ENCODE peak calls at places on chromosomes 4 and X, in ten cellular contexts. One of them, this sample, is unnamed.

GRCh38 chrX:24026403-24026801 is 584 bp downstream of the KLHL15 start:
- DNase-seq in GM13976: no peak
- DNase-seq in heart left ventricle: no peak
- DNase-seq in OCI-LY7: peak
- DNase-seq in bronchial epithelial cell: peak
- DNase-seq in heart right ventricle: no peak
- DNase-seq in foreskin keratinocyte: no peak
- DNase-seq in gastrocnemius medialis: no peak
- DNase-seq in left lung: no peak
- DNase-seq in A549: peak
- DNase-seq in this sample: no peak

GRCh38 chrX:110006826-110007375 is 4.0 kb downstream of the TMEM164 start:
- DNase-seq in GM13976: no peak
- DNase-seq in heart left ventricle: no peak
- DNase-seq in OCI-LY7: no peak
- DNase-seq in bronchial epithelial cell: peak
- DNase-seq in heart right ventricle: no peak
- DNase-seq in foreskin keratinocyte: peak
- DNase-seq in gastrocnemius medialis: no peak
- DNase-seq in left lung: no peak
- DNase-seq in A549: no peak
- DNase-seq in this sample: peak

GRCh38 chrX:119062750-119063374 is 9.9 kb upstream of the CT47C1 start:
- DNase-seq in GM13976: no peak
- DNase-seq in heart left ventricle: no peak
- DNase-seq in OCI-LY7: no peak
- DNase-seq in bronchial epithelial cell: peak
- DNase-seq in heart right ventricle: no peak
- DNase-seq in foreskin keratinocyte: no peak
- DNase-seq in gastrocnemius medialis: no peak
- DNase-seq in left lung: no peak
- DNase-seq in A549: no peak
- DNase-seq in this sample: peak

GRCh38 chr4:71713611-71714203 is 70.2 kb downstream of the GC start:
- DNase-seq in GM13976: no peak
- DNase-seq in heart left ventricle: no peak
- DNase-seq in OCI-LY7: peak
- DNase-seq in bronchial epithelial cell: peak
- DNase-seq in heart right ventricle: peak
- DNase-seq in foreskin keratinocyte: peak
- DNase-seq in gastrocnemius medialis: no peak
- DNase-seq in left lung: no peak
- DNase-seq in A549: peak
- DNase-seq in this sample: peak

GRCh38 chr4:118849867-118850812 is 14.2 kb upstream of the SEC24D start:
- DNase-seq in GM13976: peak
- DNase-seq in heart left ventricle: no peak
- DNase-seq in OCI-LY7: peak
- DNase-seq in bronchial epithelial cell: peak
- DNase-seq in heart right ventricle: no peak
- DNase-seq in foreskin keratinocyte: peak
- DNase-seq in gastrocnemius medialis: no peak
- DNase-seq in left lung: no peak
- DNase-seq in A549: no peak
- DNase-seq in this sample: peak

GRCh38 chrX:141652315-141652714 is 46.2 kb downstream of the SPANXD start:
- DNase-seq in GM13976: no peak
- DNase-seq in heart left ventricle: no peak
- DNase-seq in OCI-LY7: no peak
- DNase-seq in bronchial epithelial cell: peak
- DNase-seq in heart right ventricle: no peak
- DNase-seq in foreskin keratinocyte: peak
- DNase-seq in gastrocnemius medialis: no peak
- DNase-seq in left lung: no peak
- DNase-seq in A549: no peak
- DNase-seq in this sample: peak

GRCh38 chr4:83083925-83084475 is 30.5 kb downstream of the PLAC8 start:
- DNase-seq in GM13976: no peak
- DNase-seq in heart left ventricle: peak
- DNase-seq in OCI-LY7: no peak
- DNase-seq in bronchial epithelial cell: no peak
- DNase-seq in heart right ventricle: no peak
- DNase-seq in foreskin keratinocyte: no peak
- DNase-seq in gastrocnemius medialis: no peak
- DNase-seq in left lung: no peak
- DNase-seq in A549: no peak
- DNase-seq in this sample: no peak

GRCh38 chrX:17549005-17549685 is 174.1 kb downstream of the NHS start:
- DNase-seq in GM13976: no peak
- DNase-seq in heart left ventricle: no peak
- DNase-seq in OCI-LY7: no peak
- DNase-seq in bronchial epithelial cell: no peak
- DNase-seq in heart right ventricle: no peak
- DNase-seq in foreskin keratinocyte: no peak
- DNase-seq in gastrocnemius medialis: no peak
- DNase-seq in left lung: no peak
- DNase-seq in A549: no peak
- DNase-seq in this sample: no peak

GRCh38 chr4:24764305-24764704 is 31.1 kb upstream of the SOD3 start:
- DNase-seq in GM13976: no peak
- DNase-seq in heart left ventricle: no peak
- DNase-seq in OCI-LY7: no peak
- DNase-seq in bronchial epithelial cell: no peak
- DNase-seq in heart right ventricle: no peak
- DNase-seq in foreskin keratinocyte: no peak
- DNase-seq in gastrocnemius medialis: no peak
- DNase-seq in left lung: no peak
- DNase-seq in A549: no peak
- DNase-seq in this sample: no peak

GRCh38 chr4:28287837-28288236 is 1427.2 kb downstream of the STIM2 start:
- DNase-seq in GM13976: no peak
- DNase-seq in heart left ventricle: no peak
- DNase-seq in OCI-LY7: no peak
- DNase-seq in bronchial epithelial cell: peak
- DNase-seq in heart right ventricle: no peak
- DNase-seq in foreskin keratinocyte: peak
- DNase-seq in gastrocnemius medialis: no peak
- DNase-seq in left lung: no peak
- DNase-seq in A549: peak
- DNase-seq in this sample: peak

GRCh38 chr4:42570221-42570620 is 86.7 kb downstream of the ATP8A1 start:
- DNase-seq in GM13976: no peak
- DNase-seq in heart left ventricle: peak
- DNase-seq in OCI-LY7: no peak
- DNase-seq in bronchial epithelial cell: no peak
- DNase-seq in heart right ventricle: peak
- DNase-seq in foreskin keratinocyte: no peak
- DNase-seq in gastrocnemius medialis: peak
- DNase-seq in left lung: no peak
- DNase-seq in A549: no peak
- DNase-seq in this sample: no peak

DNA sequence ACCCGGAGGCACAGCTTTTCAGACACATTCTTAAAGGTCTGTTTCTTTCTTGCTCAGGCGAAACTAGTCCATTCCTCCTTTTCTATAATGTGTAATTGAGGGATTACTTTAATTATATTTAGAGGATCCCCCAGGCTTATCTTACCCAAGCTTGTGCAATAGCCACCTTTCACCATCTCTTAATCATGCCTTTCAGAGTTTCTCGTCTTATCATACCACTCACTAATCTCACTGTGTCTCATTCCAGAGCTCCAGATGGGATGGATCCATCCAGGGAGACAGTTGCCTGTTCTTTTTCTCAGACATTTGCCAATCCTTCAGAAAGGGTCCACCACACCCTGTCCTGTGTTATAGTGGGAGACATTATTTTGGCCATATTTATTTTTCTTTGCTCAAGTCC is 12.5 kb downstream of the SPARCL1 start:
- DNase-seq in GM13976: no peak
- DNase-seq in heart left ventricle: no peak
- DNase-seq in OCI-LY7: no peak
- DNase-seq in bronchial epithelial cell: no peak
- DNase-seq in heart right ventricle: no peak
- DNase-seq in foreskin keratinocyte: no peak
- DNase-seq in gastrocnemius medialis: no peak
- DNase-seq in left lung: no peak
- DNase-seq in A549: no peak
- DNase-seq in this sample: no peak
- TF ChIP-seq CTCF in GM13976: no peak
- TF ChIP-seq CTCF in heart left ventricle: no peak
- TF ChIP-seq CTCF in OCI-LY7: no peak
- TF ChIP-seq CTCF in bronchial epithelial cell: no peak
- TF ChIP-seq CTCF in heart right ventricle: no peak
- TF ChIP-seq CTCF in foreskin keratinocyte: no peak
- TF ChIP-seq CTCF in gastrocnemius medialis: no peak
- TF ChIP-seq CTCF in left lung: no peak
- TF ChIP-seq CTCF in A549: no peak
- TF ChIP-seq CTCF in this sample: no peak

GRCh38 chr4:62899607-62900364 is 1509.5 kb downstream of the TECRL start:
- DNase-seq in GM13976: no peak
- DNase-seq in heart left ventricle: no peak
- DNase-seq in OCI-LY7: no peak
- DNase-seq in bronchial epithelial cell: no peak
- DNase-seq in heart right ventricle: no peak
- DNase-seq in foreskin keratinocyte: peak
- DNase-seq in gastrocnemius medialis: no peak
- DNase-seq in left lung: no peak
- DNase-seq in A549: no peak
- DNase-seq in this sample: peak
- TF ChIP-seq CTCF in GM13976: no peak
- TF ChIP-seq CTCF in heart left ventricle: no peak
- TF ChIP-seq CTCF in OCI-LY7: no peak
- TF ChIP-seq CTCF in bronchial epithelial cell: no peak
- TF ChIP-seq CTCF in heart right ventricle: no peak
- TF ChIP-seq CTCF in foreskin keratinocyte: no peak
- TF ChIP-seq CTCF in gastrocnemius medialis: no peak
- TF ChIP-seq CTCF in left lung: no peak
- TF ChIP-seq CTCF in A549: no peak
- TF ChIP-seq CTCF in this sample: no peak

DNA sequence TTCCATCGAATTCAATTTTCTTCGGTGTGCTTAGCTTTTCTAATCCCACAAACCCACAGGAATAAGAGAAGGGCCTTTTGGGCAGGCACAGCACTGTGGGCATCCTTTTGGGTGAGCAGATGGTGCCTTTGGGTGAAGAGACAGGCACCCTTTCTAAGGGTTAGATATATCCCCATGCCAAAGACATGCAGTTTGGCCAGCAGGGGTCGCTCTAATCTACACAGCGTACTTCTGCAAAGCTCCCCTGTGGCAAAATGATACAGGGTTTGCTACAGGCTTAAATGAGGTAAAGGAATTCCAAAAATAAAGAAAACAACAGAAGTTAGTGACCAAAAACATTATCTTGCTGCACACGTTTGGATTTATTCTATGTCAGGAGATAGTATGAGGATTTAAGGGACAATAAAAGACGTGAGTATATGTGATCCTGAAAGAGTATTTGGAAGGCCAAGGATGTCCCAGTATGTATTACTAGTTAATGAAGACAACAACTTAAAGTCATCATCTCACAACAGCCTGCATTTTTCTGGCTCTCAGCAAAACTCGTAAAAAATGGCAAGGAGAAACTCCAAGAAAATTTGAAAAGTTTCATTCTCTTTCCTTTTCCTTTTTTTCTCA is 49.5 kb downstream of the PHEX start:
- DNase-seq in GM13976: no peak
- DNase-seq in heart left ventricle: peak
- DNase-seq in OCI-LY7: peak
- DNase-seq in bronchial epithelial cell: peak
- DNase-seq in heart right ventricle: peak
- DNase-seq in foreskin keratinocyte: peak
- DNase-seq in gastrocnemius medialis: no peak
- DNase-seq in left lung: no peak
- DNase-seq in A549: peak
- DNase-seq in this sample: peak
- TF ChIP-seq CTCF in GM13976: peak
- TF ChIP-seq CTCF in heart left ventricle: peak
- TF ChIP-seq CTCF in OCI-LY7: peak
- TF ChIP-seq CTCF in bronchial epithelial cell: peak
- TF ChIP-seq CTCF in heart right ventricle: peak
- TF ChIP-seq CTCF in foreskin keratinocyte: peak
- TF ChIP-seq CTCF in gastrocnemius medialis: no peak
- TF ChIP-seq CTCF in left lung: peak
- TF ChIP-seq CTCF in A549: peak
- TF ChIP-seq CTCF in this sample: peak

GRCh38 chr4:187618701-187619278 is 376.8 kb upstream of the ZFP42 start:
- DNase-seq in GM13976: no peak
- DNase-seq in heart left ventricle: no peak
- DNase-seq in OCI-LY7: no peak
- DNase-seq in bronchial epithelial cell: peak
- DNase-seq in heart right ventricle: no peak
- DNase-seq in foreskin keratinocyte: no peak
- DNase-seq in gastrocnemius medialis: no peak
- DNase-seq in left lung: no peak
- DNase-seq in A549: no peak
- DNase-seq in this sample: peak
- TF ChIP-seq CTCF in GM13976: no peak
- TF ChIP-seq CTCF in heart left ventricle: no peak
- TF ChIP-seq CTCF in OCI-LY7: no peak
- TF ChIP-seq CTCF in bronchial epithelial cell: no peak
- TF ChIP-seq CTCF in heart right ventricle: no peak
- TF ChIP-seq CTCF in foreskin keratinocyte: no peak
- TF ChIP-seq CTCF in gastrocnemius medialis: no peak
- TF ChIP-seq CTCF in left lung: no peak
- TF ChIP-seq CTCF in A549: no peak
- TF ChIP-seq CTCF in this sample: no peak